ENCODE peak calls at places on chromosomes 16 and 17, in four cellular contexts. T is retinal pigment epithelial cell, W is fibroblast of the aortic adventitia, E is glutamatergic neuron. B is an unnamed sample.

GRCh38 chr17:64349949-64350348 is 40.7 kb downstream of the PECAM1 start:
- DNase-seq in T (no peak), W (no peak), E (no peak), B (peak)

GRCh38 chr17:34070712-34071111 is 184.4 kb upstream of the CCL2 start:
- DNase-seq in T (no peak), W (no peak), E (no peak), B (no peak)

GRCh38 chr17:7897773-7898172 is 9.2 kb downstream of the CHD3 start:
- DNase-seq in T (no peak), W (peak), E (no peak), B (no peak)

GRCh38 chr16:85332175-85332574 is 219.9 kb upstream of the CIBAR2 start:
- DNase-seq in T (no peak), W (no peak), E (no peak), B (no peak)

GRCh38 chr17:4966844-4967538 is 626 bp downstream of the SPAG7 start:
- DNase-seq in T (peak), W (peak), E (peak), B (peak)

GRCh38 chr17:29078183-29079045 is 35.5 kb downstream of the PIPOX start:
- DNase-seq in T (peak), W (peak), E (no peak), B (no peak)

GRCh38 chr17:39668141-39668924 is at the start of gene PNMT:
- DNase-seq in T (no peak), W (peak), E (peak), B (peak)

GRCh38 chr17:17075037-17075755 is 32.9 kb downstream of the MPRIP start:
- DNase-seq in T (no peak), W (peak), E (peak), B (no peak)

GRCh38 chr17:58202859-58203258 is 10.3 kb downstream of the EPX start:
- DNase-seq in T (no peak), W (no peak), E (no peak), B (no peak)

GRCh38 chr17:58195518-58196123 is 3.1 kb downstream of the EPX start:
- DNase-seq in T (no peak), W (no peak), E (no peak), B (no peak)

GRCh38 chr17:58196610-58197009 is 4.1 kb downstream of the EPX start:
- DNase-seq in T (no peak), W (no peak), E (no peak), B (no peak)

GRCh38 chr17:58204796-58205195 is 12.3 kb downstream of the EPX start:
- DNase-seq in T (no peak), W (peak), E (no peak), B (no peak)

GRCh38 chr17:58200024-58200633 is 7.6 kb downstream of the EPX start:
- DNase-seq in T (no peak), W (peak), E (peak), B (peak)
- TF ChIP-seq CTCF in T (peak), W (peak), E (peak), B (peak)

GRCh38 chr17:73697872-73698271 is 53.6 kb upstream of the SDK2 start:
- DNase-seq in T (no peak), W (no peak), E (no peak), B (no peak)
- TF ChIP-seq CTCF in T (no peak), W (no peak), E (no peak), B (no peak)

DNA sequence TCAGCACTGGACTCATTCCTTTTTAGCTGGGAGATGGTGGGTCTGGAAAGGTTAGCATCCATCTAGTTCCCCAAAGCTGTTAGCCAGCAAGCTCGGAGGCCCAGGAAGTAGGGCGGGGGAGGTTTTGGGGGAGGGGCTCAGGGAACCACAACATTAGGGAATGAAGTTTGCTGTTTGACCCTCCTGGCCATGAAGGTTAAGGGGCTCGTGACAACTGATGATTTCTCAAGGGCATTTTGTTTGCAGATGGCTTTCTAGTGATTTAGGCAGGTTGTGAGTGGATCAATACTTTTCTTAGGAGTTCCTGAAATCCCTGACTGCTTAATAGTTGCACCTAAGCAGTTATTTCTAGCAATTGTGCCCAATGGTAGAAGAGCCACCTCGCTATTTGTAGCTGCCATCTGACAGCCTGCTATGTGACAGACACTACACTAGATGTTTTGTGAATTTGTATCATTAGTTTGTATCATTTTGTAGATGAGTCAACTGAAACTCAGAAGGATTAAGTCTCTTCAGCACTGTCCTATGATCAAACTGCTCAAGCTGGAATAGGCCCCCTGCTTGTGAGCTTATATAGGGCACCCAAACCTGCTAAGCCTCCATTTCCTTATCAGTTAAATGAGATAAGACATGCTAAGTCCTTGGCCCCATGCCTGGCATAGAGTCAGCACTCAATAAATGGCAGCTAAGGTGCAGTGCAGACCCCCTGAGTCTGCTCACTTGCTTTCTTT is 146.4 kb downstream of the IRX3 start:
- DNase-seq in T (no peak), W (peak), E (no peak), B (no peak)
- TF ChIP-seq CTCF in T (peak), W (peak), E (no peak), B (no peak)

DNA sequence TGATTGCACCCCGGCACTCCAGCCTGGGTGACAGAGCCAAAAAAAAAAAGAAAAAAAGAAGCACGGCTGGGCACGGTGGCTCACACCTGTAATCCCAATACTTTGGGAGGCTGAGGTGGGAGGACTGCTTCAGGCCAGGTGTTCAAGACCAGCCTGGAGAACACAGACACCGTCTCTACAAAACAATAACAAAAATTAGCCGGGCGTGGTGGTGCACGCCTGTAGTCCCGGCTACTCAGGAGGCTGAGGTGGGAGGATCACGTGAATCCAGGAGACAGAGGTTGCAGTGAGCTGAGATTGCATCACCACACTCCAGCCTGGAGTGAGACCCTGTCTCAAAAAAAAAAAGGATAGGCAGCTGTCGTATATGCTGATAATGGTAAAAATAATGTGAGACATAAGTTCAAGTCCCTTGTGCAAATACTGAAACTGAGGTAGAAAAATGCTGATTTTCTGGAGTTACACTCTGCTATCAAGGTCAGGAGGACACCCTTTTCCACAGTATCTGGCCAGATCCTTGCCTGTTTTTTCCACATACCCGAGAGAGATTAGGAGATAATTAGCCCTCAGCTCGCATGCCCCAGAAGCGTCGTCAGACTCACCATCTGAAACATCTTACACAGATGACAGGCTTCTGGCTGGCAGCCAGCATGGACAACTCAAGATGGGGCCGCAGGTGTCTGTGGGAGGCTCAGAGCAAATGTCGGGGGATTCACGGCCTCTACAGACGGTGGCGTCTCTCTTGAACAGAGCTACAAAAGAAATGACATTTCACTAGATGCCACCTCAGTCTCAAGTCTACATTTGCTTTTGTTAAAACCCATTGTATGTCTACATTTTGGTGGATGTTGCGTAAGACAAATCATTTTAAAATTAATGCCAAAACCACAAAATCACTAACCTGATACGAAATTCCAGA is 36.8 kb downstream of the WDR45B start:
- DNase-seq in T (no peak), W (peak), E (peak), B (no peak)
- TF ChIP-seq CTCF in T (no peak), W (no peak), E (no peak), B (no peak)

DNA sequence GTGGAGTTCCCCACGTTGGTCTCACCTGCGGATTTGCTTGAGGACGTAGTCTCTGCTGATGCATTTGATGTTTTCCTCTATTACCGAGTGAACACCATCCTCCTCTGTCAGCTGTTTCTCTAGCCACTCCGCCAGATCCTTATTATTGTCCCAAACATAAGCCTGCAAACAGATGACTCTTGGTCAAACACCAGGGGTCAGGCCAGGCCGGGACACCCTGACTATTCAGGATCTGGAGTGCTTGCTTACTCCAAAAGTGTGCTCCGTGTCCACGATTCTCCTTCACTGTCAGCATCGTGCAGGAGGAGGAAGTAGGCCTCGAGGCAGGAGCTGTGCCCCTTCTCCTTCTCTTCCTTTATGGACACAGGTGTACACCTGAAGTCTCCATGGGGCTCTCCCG is 140.2 kb downstream of the AATF start:
- DNase-seq in T (no peak), W (no peak), E (no peak), B (no peak)
- TF ChIP-seq CTCF in T (peak), W (no peak), E (no peak), B (no peak)

B was measured in GM13977.